ENCODE peak calls at places on chromosome 7, in eight cellular contexts. G, M, I, E, S, Q, O and H are unnamed samples.
A peak's percentile ranks its signal among the peaks of the same experiment; 100 is the strongest.

GRCh38 chr7:30921540-30921930 is 9.9 kb downstream of the AQP1 start:
- DNase-seq in G (no peak), M (no peak), I (no peak), E (no peak), S (no peak), Q (no peak), O (no peak), H (no peak)

GRCh38 chr7:142712617-142712957 is 36.7 kb upstream of the PRSS1 start:
- DNase-seq in G (no peak), M (no peak), I (no peak), E (no peak), S (no peak), Q (no peak), O (no peak), H (no peak)

GRCh38 chr7:37853468-37853867 is 5.1 kb downstream of the NME8 start:
- DNase-seq in G (peak; percentile 11), M (peak; percentile 13), I (no peak), E (no peak), S (peak; percentile 24), Q (peak; percentile 6), O (peak; percentile 59), H (no peak)

GRCh38 chr7:70646551-70647248 is 485.2 kb upstream of the GALNT17 start:
- DNase-seq in G (no peak), M (no peak), I (no peak), E (no peak), S (no peak), Q (no peak), O (no peak), H (no peak)

GRCh38 chr7:79778786-79779382 is 325.4 kb upstream of the MAGI2 start:
- DNase-seq in G (no peak), M (no peak), I (peak; percentile 84), E (no peak), S (no peak), Q (no peak), O (no peak), H (no peak)

GRCh38 chr7:141012044-141012685 is 2.6 kb downstream of the MRPS33 start:
- DNase-seq in G (peak; percentile 78), M (peak; percentile 65), I (peak; percentile 53), E (peak; percentile 75), S (peak; percentile 78), Q (peak; percentile 73), O (peak; percentile 84), H (no peak)

GRCh38 chr7:132435016-132435990 is 141.0 kb downstream of the PLXNA4 start:
- DNase-seq in G (no peak), M (no peak), I (no peak), E (no peak), S (no peak), Q (no peak), O (no peak), H (no peak)

GRCh38 chr7:116499168-116500070 is at the start of gene CAV2:
- DNase-seq in G (peak; percentile 93), M (peak; percentile 74), I (peak; percentile 96), E (peak; percentile 69), S (peak; percentile 88), Q (peak; percentile 63), O (peak; percentile 62), H (peak; percentile 77)

GRCh38 chr7:106717997-106718871 is 57.3 kb upstream of the CCDC71L start:
- DNase-seq in G (peak; percentile 97), M (peak; percentile 87), I (peak; percentile 95), E (no peak), S (peak; percentile 90), Q (peak; percentile 98), O (peak; percentile 97), H (peak; percentile 76)

GRCh38 chr7:128842674-128843641 is 12.8 kb downstream of the FLNC start:
- DNase-seq in G (no peak), M (no peak), I (no peak), E (no peak), S (no peak), Q (no peak), O (no peak), H (no peak)

GRCh38 chr7:41912851-41913580 is 210.1 kb upstream of the INHBA start:
- DNase-seq in G (no peak), M (no peak), I (peak; percentile 46), E (no peak), S (no peak), Q (no peak), O (no peak), H (no peak)

GRCh38 chr7:38846280-38846679 is 62.7 kb downstream of the VPS41 start:
- DNase-seq in G (peak; percentile 73), M (no peak), I (no peak), E (no peak), S (peak; percentile 51), Q (no peak), O (no peak), H (no peak)

GRCh38 chr7:15839415-15840100 is 153.1 kb upstream of the MEOX2 start:
- DNase-seq in G (peak; percentile 97), M (no peak), I (no peak), E (peak; percentile 59), S (no peak), Q (peak; percentile 78), O (no peak), H (no peak)

GRCh38 chr7:98130959-98131358 is 24.3 kb downstream of the LMTK2 start:
- DNase-seq in G (no peak), M (no peak), I (no peak), E (no peak), S (no peak), Q (no peak), O (no peak), H (no peak)

GRCh38 chr7:98126311-98127142 is 19.9 kb downstream of the LMTK2 start:
- DNase-seq in G (no peak), M (no peak), I (no peak), E (no peak), S (no peak), Q (no peak), O (no peak), H (no peak)

GRCh38 chr7:98125758-98126157 is 19.1 kb downstream of the LMTK2 start:
- DNase-seq in G (no peak), M (no peak), I (no peak), E (no peak), S (no peak), Q (no peak), O (no peak), H (no peak)

GRCh38 chr7:98133181-98133580 is 26.5 kb downstream of the LMTK2 start:
- DNase-seq in G (no peak), M (no peak), I (peak; percentile 64), E (no peak), S (peak; percentile 80), Q (no peak), O (peak; percentile 91), H (no peak)

GRCh38 chr7:98128346-98128745 is 21.7 kb downstream of the LMTK2 start:
- DNase-seq in G (no peak), M (no peak), I (no peak), E (no peak), S (no peak), Q (no peak), O (no peak), H (no peak)
- H3K4me1 ChIP-seq in G (peaks cover 16% of the 10 kb centered on the region), M (peaks cover 25% of the 10 kb centered on the region), I (peaks cover 16% of the 10 kb centered on the region), E (peaks cover 4% of the 10 kb centered on the region), S (peaks cover 7% of the 10 kb centered on the region), Q (peaks cover 21% of the 10 kb centered on the region), O (peaks cover 17% of the 10 kb centered on the region), H (peaks cover 24% of the 10 kb centered on the region)

DNA sequence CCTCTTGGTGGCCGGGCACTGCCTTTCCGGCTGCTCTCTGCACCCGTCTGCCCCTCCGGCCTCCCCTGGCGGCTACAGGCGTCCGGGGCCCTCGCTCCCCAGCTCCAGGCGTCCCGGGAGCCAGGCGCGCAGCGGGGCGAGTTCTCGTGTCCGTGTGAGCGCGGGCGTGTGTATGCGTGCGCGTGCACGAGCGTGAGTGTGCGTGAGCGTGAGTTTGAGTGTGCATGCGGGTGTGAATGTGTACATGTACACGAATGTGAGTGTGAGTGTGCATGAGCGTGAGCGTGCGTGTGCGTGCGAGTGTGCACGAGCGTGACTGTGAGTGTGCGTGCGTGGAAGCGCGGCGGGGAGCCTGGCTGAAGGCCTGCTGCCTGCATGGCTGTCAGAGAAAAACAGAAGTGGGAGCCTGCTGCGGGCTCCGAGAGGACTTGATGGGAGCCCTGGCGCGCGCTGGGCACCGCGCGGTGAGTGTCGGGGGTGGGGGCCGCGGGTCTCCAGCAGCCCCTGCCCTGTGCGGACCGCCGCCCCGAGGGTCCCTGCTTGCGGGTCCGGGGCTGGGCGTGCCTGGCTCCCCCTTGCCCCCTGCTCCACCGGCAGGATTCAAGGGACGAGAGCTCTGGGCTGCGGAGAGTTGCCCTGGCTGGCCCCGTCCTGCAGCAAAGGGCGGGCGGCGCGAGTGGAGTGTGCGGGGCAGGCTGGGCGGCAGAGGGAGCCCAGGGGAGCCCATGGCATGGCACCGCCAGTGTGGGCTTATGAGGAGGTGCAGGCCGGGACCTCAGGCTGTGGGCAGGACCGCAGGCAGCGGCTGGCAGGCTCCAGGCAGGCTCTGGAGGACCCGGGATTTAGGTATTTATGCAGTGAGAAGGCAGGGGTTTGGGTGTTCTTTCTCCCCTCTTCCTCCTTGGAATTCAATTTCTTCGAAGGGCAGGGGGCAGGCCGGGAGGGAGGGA is 75.8 kb upstream of the EN2 start:
- DNase-seq in G (no peak), M (no peak), I (no peak), E (peak; percentile 56), S (no peak), Q (no peak), O (no peak), H (no peak)
- TF ChIP-seq EZH2 in G (no peak), M (no peak), I (peak; percentile 90), E (peak; percentile 91), S (no peak), Q (peak; percentile 94), O (no peak), H (peak; percentile 60)

GRCh38 chr7:99129001-99129400 is 14.9 kb downstream of the SMURF1 start:
- DNase-seq in G (no peak), M (no peak), I (no peak), E (no peak), S (no peak), Q (no peak), O (no peak), H (no peak)

GRCh38 chr7:99129536-99129935 is 14.4 kb downstream of the SMURF1 start:
- DNase-seq in G (no peak), M (no peak), I (no peak), E (no peak), S (no peak), Q (no peak), O (no peak), H (no peak)

GRCh38 chr7:99128076-99128950 is 15.6 kb downstream of the SMURF1 start:
- DNase-seq in G (no peak), M (no peak), I (no peak), E (no peak), S (peak; percentile 80), Q (no peak), O (no peak), H (no peak)

GRCh38 chr7:99126921-99127553 is 16.9 kb downstream of the SMURF1 start:
- DNase-seq in G (no peak), M (no peak), I (no peak), E (no peak), S (peak; percentile 76), Q (no peak), O (no peak), H (no peak)

GRCh38 chr7:99127636-99128035 is 16.3 kb downstream of the SMURF1 start:
- DNase-seq in G (no peak), M (no peak), I (no peak), E (no peak), S (no peak), Q (no peak), O (no peak), H (no peak)
- H3K4me1 ChIP-seq in G (peaks cover 4% of the 10 kb centered on the region), M (peaks cover 25% of the 10 kb centered on the region), I (peaks cover 30% of the 10 kb centered on the region), E (peaks cover 8% of the 10 kb centered on the region), S (peaks cover 17% of the 10 kb centered on the region), Q (peaks cover 10% of the 10 kb centered on the region), O (no peaks in the 10 kb centered on the region), H (peaks cover 84% of the 10 kb centered on the region)

DNA sequence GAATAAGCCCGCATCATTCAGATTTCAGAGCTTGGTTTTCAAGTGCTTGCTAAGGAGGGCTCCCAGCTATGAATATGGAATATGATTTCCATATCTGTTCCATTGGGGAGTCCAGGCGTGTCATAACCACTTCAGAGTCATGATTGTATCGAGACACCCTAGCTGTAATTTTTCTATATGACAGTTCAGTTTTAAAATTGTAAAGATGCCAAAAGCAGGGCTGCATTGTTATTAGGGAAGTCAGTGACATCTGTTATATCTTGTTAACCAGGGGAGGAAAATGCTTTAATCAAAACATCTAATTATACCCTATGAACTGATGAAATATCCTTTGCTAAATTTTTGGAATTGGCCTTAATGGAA is 12.4 kb downstream of the AUTS2 start:
- DNase-seq in G (no peak), M (no peak), I (no peak), E (no peak), S (no peak), Q (no peak), O (no peak), H (no peak)
- TF ChIP-seq EZH2 in G (no peak), M (no peak), I (no peak), E (peak; percentile 69), S (no peak), Q (no peak), O (no peak), H (no peak)